ENCODE peak calls at places on chromosome 15, in seven cellular contexts. One of them, this sample, is unnamed.

GRCh38 chr15:93058904-93059427 is 30.0 kb downstream of the RGMA start:
- DNase-seq in mammary epithelial cell: no peak
- DNase-seq in transverse colon: no peak
- DNase-seq in fibroblast of lung: no peak
- DNase-seq in left ventricle myocardium inferior: no peak
- DNase-seq in tibial nerve: no peak
- DNase-seq in aorta: no peak
- DNase-seq in this sample: no peak

GRCh38 chr15:66594344-66594743 is 28.5 kb upstream of the LCTL start:
- DNase-seq in tibial nerve: no peak
- DNase-seq in mammary epithelial cell: no peak
- DNase-seq in transverse colon: no peak
- DNase-seq in left ventricle myocardium inferior: no peak
- DNase-seq in aorta: no peak
- DNase-seq in fibroblast of lung: no peak
- DNase-seq in this sample: no peak

GRCh38 chr15:74833376-74834107 is 7.1 kb downstream of the CPLX3 start:
- DNase-seq in fibroblast of lung: no peak
- DNase-seq in mammary epithelial cell: no peak
- DNase-seq in left ventricle myocardium inferior: no peak
- DNase-seq in transverse colon: no peak
- DNase-seq in aorta: no peak
- DNase-seq in tibial nerve: no peak
- DNase-seq in this sample: no peak

GRCh38 chr15:50876260-50876988 is 32.1 kb upstream of the AP4E1 start:
- DNase-seq in transverse colon: peak; percentile 62
- DNase-seq in mammary epithelial cell: no peak
- DNase-seq in left ventricle myocardium inferior: no peak
- DNase-seq in tibial nerve: no peak
- DNase-seq in aorta: no peak
- DNase-seq in fibroblast of lung: no peak
- DNase-seq in this sample: no peak

GRCh38 chr15:92809880-92810361 is 90.2 kb upstream of the CHD2 start:
- DNase-seq in left ventricle myocardium inferior: no peak
- DNase-seq in fibroblast of lung: peak; percentile 67
- DNase-seq in transverse colon: peak; percentile 68
- DNase-seq in tibial nerve: peak; percentile 50
- DNase-seq in mammary epithelial cell: peak; percentile 52
- DNase-seq in aorta: no peak
- DNase-seq in this sample: no peak

GRCh38 chr15:31344824-31345605 is 18.4 kb downstream of the KLF13 start:
- DNase-seq in fibroblast of lung: no peak
- DNase-seq in mammary epithelial cell: no peak
- DNase-seq in left ventricle myocardium inferior: peak; percentile 72
- DNase-seq in transverse colon: peak; percentile 89
- DNase-seq in tibial nerve: no peak
- DNase-seq in aorta: no peak
- DNase-seq in this sample: no peak

GRCh38 chr15:50794102-50794501 is 28.6 kb upstream of the SPPL2A start:
- DNase-seq in tibial nerve: no peak
- DNase-seq in fibroblast of lung: no peak
- DNase-seq in left ventricle myocardium inferior: no peak
- DNase-seq in transverse colon: no peak
- DNase-seq in mammary epithelial cell: no peak
- DNase-seq in aorta: no peak
- DNase-seq in this sample: no peak

GRCh38 chr15:47364671-47365141 is 352.6 kb upstream of the SEMA6D start:
- DNase-seq in transverse colon: no peak
- DNase-seq in fibroblast of lung: no peak
- DNase-seq in tibial nerve: no peak
- DNase-seq in left ventricle myocardium inferior: no peak
- DNase-seq in aorta: no peak
- DNase-seq in mammary epithelial cell: no peak
- DNase-seq in this sample: no peak

GRCh38 chr15:93040288-93041158 is 48.5 kb downstream of the RGMA start:
- DNase-seq in fibroblast of lung: no peak
- DNase-seq in aorta: peak; percentile 40
- DNase-seq in mammary epithelial cell: no peak
- DNase-seq in transverse colon: no peak
- DNase-seq in left ventricle myocardium inferior: no peak
- DNase-seq in tibial nerve: no peak
- DNase-seq in this sample: no peak

GRCh38 chr15:79091204-79091867 is 756 bp upstream of the RASGRF1 start:
- DNase-seq in aorta: peak; percentile 53
- DNase-seq in tibial nerve: no peak
- DNase-seq in fibroblast of lung: peak; percentile 21
- DNase-seq in transverse colon: no peak
- DNase-seq in left ventricle myocardium inferior: no peak
- DNase-seq in mammary epithelial cell: peak; percentile 22
- DNase-seq in this sample: no peak

DNA sequence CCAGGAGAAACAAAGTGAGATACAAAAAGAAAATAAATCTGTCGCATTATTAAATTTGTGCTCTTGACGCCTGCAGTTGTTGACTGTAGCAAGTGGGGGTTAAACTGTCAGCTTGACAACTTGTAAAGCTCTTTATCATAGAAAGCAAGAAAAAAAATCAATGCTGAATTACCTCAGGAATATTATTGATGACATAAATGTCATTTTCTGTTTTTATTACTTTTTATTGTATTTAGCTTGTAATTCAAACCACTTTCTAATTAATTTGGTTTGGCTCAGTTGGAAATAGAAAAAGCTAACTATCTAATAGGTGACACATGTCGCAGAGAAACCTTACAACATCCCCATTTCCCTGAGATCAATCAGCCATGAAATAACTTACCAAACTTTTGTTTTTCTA is 195.3 kb downstream of the CDIN1 start:
- DNase-seq in mammary epithelial cell: no peak
- DNase-seq in tibial nerve: no peak
- DNase-seq in fibroblast of lung: no peak
- DNase-seq in transverse colon: no peak
- DNase-seq in aorta: no peak
- DNase-seq in left ventricle myocardium inferior: no peak
- DNase-seq in this sample: no peak
- H3K4me1 ChIP-seq in mammary epithelial cell: no peaks in the 10 kb centered on the region
- H3K4me1 ChIP-seq in tibial nerve: no peaks in the 10 kb centered on the region
- H3K4me1 ChIP-seq in fibroblast of lung: peaks cover 3% of the 10 kb centered on the region
- H3K4me1 ChIP-seq in transverse colon: peaks cover 4% of the 10 kb centered on the region
- H3K4me1 ChIP-seq in aorta: no peaks in the 10 kb centered on the region
- H3K4me1 ChIP-seq in left ventricle myocardium inferior: peaks cover 46% of the 10 kb centered on the region
- H3K4me1 ChIP-seq in this sample: no peaks in the 10 kb centered on the region

GRCh38 chr15:72180771-72181324 is 16.7 kb downstream of the GRAMD2A start:
- DNase-seq in transverse colon: no peak
- DNase-seq in tibial nerve: no peak
- DNase-seq in fibroblast of lung: no peak
- DNase-seq in left ventricle myocardium inferior: no peak
- DNase-seq in aorta: no peak
- DNase-seq in mammary epithelial cell: no peak
- DNase-seq in this sample: no peak
- H3K4me3 ChIP-seq in transverse colon: no peak overlapping the region
- H3K4me3 ChIP-seq in tibial nerve: no peak overlapping the region
- H3K4me3 ChIP-seq in fibroblast of lung: no peak overlapping the region
- H3K4me3 ChIP-seq in left ventricle myocardium inferior: no peak overlapping the region
- H3K4me3 ChIP-seq in aorta: no peak overlapping the region
- H3K4me3 ChIP-seq in mammary epithelial cell: no peak overlapping the region
- H3K4me3 ChIP-seq in this sample: no peak overlapping the region

GRCh38 chr15:96410175-96411055 is 79.9 kb downstream of the NR2F2 start:
- DNase-seq in left ventricle myocardium inferior: no peak
- DNase-seq in tibial nerve: no peak
- DNase-seq in aorta: no peak
- DNase-seq in mammary epithelial cell: no peak
- DNase-seq in fibroblast of lung: no peak
- DNase-seq in transverse colon: no peak
- DNase-seq in this sample: no peak
- H3K4me1 ChIP-seq in left ventricle myocardium inferior: peaks cover 19% of the 10 kb centered on the region
- H3K4me1 ChIP-seq in tibial nerve: no peaks in the 10 kb centered on the region
- H3K4me1 ChIP-seq in aorta: no peaks in the 10 kb centered on the region
- H3K4me1 ChIP-seq in mammary epithelial cell: peaks cover 7% of the 10 kb centered on the region
- H3K4me1 ChIP-seq in fibroblast of lung: no peaks in the 10 kb centered on the region
- H3K4me1 ChIP-seq in transverse colon: peaks cover 11% of the 10 kb centered on the region
- H3K4me1 ChIP-seq in this sample: no peaks in the 10 kb centered on the region

DNA sequence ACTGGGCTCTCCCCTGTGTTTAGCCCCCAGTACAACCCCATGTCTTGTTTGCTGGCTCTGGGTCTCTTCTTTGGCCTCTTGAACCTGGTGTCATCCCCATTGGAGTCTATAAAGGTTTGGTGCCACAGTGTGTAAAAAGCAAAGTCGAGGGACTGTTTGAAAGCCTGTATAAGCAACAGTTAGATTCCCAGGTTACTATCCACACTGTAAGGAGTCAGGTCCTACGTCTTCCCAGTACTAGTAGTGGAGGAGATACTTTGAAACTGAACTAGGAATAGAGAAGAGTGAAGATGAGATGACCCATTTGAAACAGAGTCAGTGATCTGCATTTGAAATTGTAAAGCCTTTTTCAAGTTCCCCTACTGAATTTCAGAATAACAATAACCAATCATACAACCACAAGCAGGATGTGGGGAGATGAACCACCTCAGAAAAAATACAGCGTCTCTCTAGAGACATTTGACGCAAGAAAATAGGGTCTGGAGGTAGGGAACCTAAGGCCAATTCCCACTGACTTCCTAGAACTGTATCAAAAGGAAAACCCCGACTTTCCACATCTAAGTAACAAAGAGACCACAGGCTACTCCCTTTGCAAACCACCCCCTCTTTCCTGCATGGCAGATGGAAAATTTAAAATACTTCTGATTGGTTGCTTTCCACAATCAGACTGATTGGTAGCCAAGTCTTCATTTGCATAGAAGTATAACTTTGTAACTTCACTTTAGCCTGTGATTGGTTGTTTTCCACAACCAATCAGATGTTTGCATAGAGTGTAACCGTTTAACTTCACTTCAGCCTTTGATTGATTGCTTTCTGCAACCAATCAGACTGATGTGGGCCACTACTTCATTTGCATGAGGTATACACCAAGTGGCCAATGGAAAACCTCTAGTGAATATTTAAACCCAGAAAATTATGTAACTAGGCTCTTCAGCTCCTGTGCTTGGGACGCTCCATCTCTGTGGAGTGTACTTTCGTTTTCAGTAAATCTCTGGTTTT is 49.9 kb upstream of the NEDD4 start:
- DNase-seq in transverse colon: no peak
- DNase-seq in fibroblast of lung: no peak
- DNase-seq in left ventricle myocardium inferior: no peak
- DNase-seq in tibial nerve: no peak
- DNase-seq in aorta: no peak
- DNase-seq in mammary epithelial cell: no peak
- DNase-seq in this sample: peak; percentile 36
- H3K4me3 ChIP-seq in transverse colon: no peak overlapping the region
- H3K4me3 ChIP-seq in fibroblast of lung: no peak overlapping the region
- H3K4me3 ChIP-seq in left ventricle myocardium inferior: no peak overlapping the region
- H3K4me3 ChIP-seq in tibial nerve: no peak overlapping the region
- H3K4me3 ChIP-seq in aorta: no peak overlapping the region
- H3K4me3 ChIP-seq in mammary epithelial cell: no peak overlapping the region
- H3K4me3 ChIP-seq in this sample: peak overlapping the region; percentile 22

DNA sequence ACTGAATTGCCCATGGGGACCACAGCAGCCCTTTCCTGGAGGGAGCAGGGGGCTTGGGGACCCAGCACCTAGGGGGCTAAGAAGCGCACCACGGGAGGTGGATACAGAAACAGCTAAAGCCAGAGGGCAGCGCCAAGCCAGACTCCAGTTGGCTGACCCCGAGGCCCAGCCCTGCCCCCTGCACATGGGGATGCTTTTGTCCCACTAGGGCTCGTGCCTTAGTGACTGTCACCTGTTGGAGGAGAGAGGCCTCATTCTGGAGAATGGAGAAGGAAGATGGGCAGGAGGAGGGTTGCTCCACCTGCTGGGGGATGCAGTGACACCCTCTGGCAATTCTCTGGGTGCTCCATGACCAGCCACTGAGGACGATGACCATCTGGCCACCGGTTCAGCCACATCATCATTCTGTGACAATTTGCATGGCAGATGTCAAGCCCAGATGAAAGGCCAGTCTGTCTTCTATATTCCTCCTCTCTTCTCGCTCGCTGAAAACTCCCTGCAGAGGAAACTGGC is 167.8 kb upstream of the TLE3 start:
- DNase-seq in tibial nerve: no peak
- DNase-seq in mammary epithelial cell: no peak
- DNase-seq in left ventricle myocardium inferior: no peak
- DNase-seq in aorta: no peak
- DNase-seq in transverse colon: no peak
- DNase-seq in fibroblast of lung: no peak
- DNase-seq in this sample: no peak
- H3K4me1 ChIP-seq in tibial nerve: peaks cover 50% of the 10 kb centered on the region
- H3K4me1 ChIP-seq in mammary epithelial cell: peaks cover 15% of the 10 kb centered on the region
- H3K4me1 ChIP-seq in left ventricle myocardium inferior: peaks cover 70% of the 10 kb centered on the region
- H3K4me1 ChIP-seq in aorta: no peaks in the 10 kb centered on the region
- H3K4me1 ChIP-seq in transverse colon: peaks cover 14% of the 10 kb centered on the region
- H3K4me1 ChIP-seq in fibroblast of lung: peaks cover 6% of the 10 kb centered on the region
- H3K4me1 ChIP-seq in this sample: peaks cover under 1% of the 10 kb centered on the region

GRCh38 chr15:34336333-34336732 is 1.2 kb downstream of the SLC12A6 start:
- DNase-seq in tibial nerve: no peak
- DNase-seq in mammary epithelial cell: no peak
- DNase-seq in fibroblast of lung: no peak
- DNase-seq in left ventricle myocardium inferior: no peak
- DNase-seq in aorta: no peak
- DNase-seq in transverse colon: peak; percentile 24
- DNase-seq in this sample: no peak
- H3K4me3 ChIP-seq in tibial nerve: peak overlapping the region; percentile 85
- H3K4me3 ChIP-seq in mammary epithelial cell: no peak overlapping the region
- H3K4me3 ChIP-seq in fibroblast of lung: no peak overlapping the region
- H3K4me3 ChIP-seq in left ventricle myocardium inferior: peak overlapping the region; percentile 86
- H3K4me3 ChIP-seq in aorta: peak overlapping the region; percentile 84
- H3K4me3 ChIP-seq in transverse colon: peak overlapping the region; percentile 75
- H3K4me3 ChIP-seq in this sample: peak overlapping the region; percentile 82